ENCODE peak calls at places on chromosome 17, in four cellular contexts. Q is suprapubic skin, G is stomach, P is A549. B is an unnamed sample.

GRCh38 chr17:56902350-56902749 is 11.5 kb downstream of the TRIM25 start:
- DNase-seq in Q (no peak), G (no peak), P (peak; percentile 69), B (no peak)

GRCh38 chr17:2060681-2061440 is 6.0 kb downstream of the HIC1 start:
- DNase-seq in Q (peak; percentile 70), G (no peak), P (no peak), B (peak; percentile 68)

GRCh38 chr17:31437720-31438400 is 46.4 kb downstream of the RAB11FIP4 start:
- DNase-seq in Q (no peak), G (no peak), P (no peak), B (no peak)

GRCh38 chr17:67503184-67503583 is 126.1 kb downstream of the PITPNC1 start:
- DNase-seq in Q (no peak), G (no peak), P (peak; percentile 44), B (no peak)

GRCh38 chr17:43020789-43021738 is 1.1 kb downstream of the VAT1 start:
- DNase-seq in Q (peak; percentile 92), G (peak; percentile 34), P (peak; percentile 70), B (peak; percentile 81)

GRCh38 chr17:43820759-43821158 is 12.2 kb downstream of the MPP3 start:
- DNase-seq in Q (no peak), G (no peak), P (no peak), B (no peak)

GRCh38 chr17:791807-792206 is 9.7 kb downstream of the MRM3 start:
- DNase-seq in Q (no peak), G (no peak), P (no peak), B (no peak)

GRCh38 chr17:62941358-62941991 is 24.6 kb upstream of the TANC2 start:
- DNase-seq in Q (no peak), G (no peak), P (no peak), B (no peak)

GRCh38 chr17:58156839-58157803 is 8.9 kb downstream of the OR4D1 start:
- DNase-seq in Q (no peak), G (no peak), P (peak; percentile 50), B (no peak)

GRCh38 chr17:21160401-21160800 is 33.6 kb downstream of the DHRS7B start:
- DNase-seq in Q (no peak), G (no peak), P (no peak), B (no peak)

GRCh38 chr17:64349949-64350348 is 40.7 kb downstream of the PECAM1 start:
- DNase-seq in Q (no peak), G (no peak), P (no peak), B (peak; percentile 6)

GRCh38 chr17:52025231-52025630 is 133.3 kb downstream of the CA10 start:
- DNase-seq in Q (no peak), G (no peak), P (no peak), B (no peak)

GRCh38 chr17:66317629-66318028 is 15.2 kb downstream of the PRKCA start:
- DNase-seq in Q (no peak), G (no peak), P (no peak), B (no peak)

GRCh38 chr17:27456681-27457404 is 595 bp downstream of the KSR1 start:
- DNase-seq in Q (no peak), G (no peak), P (no peak), B (peak; percentile 54)

GRCh38 chr17:8494506-8495111 is 58.9 kb downstream of the NDEL1 start:
- DNase-seq in Q (no peak), G (no peak), P (no peak), B (no peak)

GRCh38 chr17:64706224-64707076 is 44.3 kb upstream of the SMURF2 start:
- DNase-seq in Q (no peak), G (no peak), P (peak; percentile 85), B (no peak)

GRCh38 chr17:6574689-6575595 is 18.6 kb upstream of the PITPNM3 start:
- DNase-seq in Q (no peak), G (peak; percentile 33), P (no peak), B (no peak)

GRCh38 chr17:64974750-64975317 is 55.6 kb upstream of the LRRC37A3 start:
- DNase-seq in Q (peak; percentile 73), G (no peak), P (no peak), B (no peak)

GRCh38 chr17:35491417-35491816 is 42.9 kb upstream of the SLFN13 start:
- DNase-seq in Q (no peak), G (no peak), P (no peak), B (no peak)

GRCh38 chr17:39527220-39527813 is 66.0 kb downstream of the CDK12 start:
- DNase-seq in Q (no peak), G (no peak), P (peak; percentile 37), B (no peak)
- TF ChIP-seq CTCF in Q (no peak), G (peak; percentile 43), P (peak; percentile 60), B (no peak)

GRCh38 chr17:48995332-48995870 is 1.8 kb upstream of the IGF2BP1 start:
- DNase-seq in Q (no peak), G (no peak), P (peak; percentile 83), B (no peak)

GRCh38 chr17:48997103-48997826 is at the start of gene IGF2BP1:
- DNase-seq in Q (no peak), G (no peak), P (peak; percentile 95), B (no peak)

GRCh38 chr17:48996696-48997102 is 486 bp upstream of the IGF2BP1 start:
- DNase-seq in Q (no peak), G (no peak), P (no peak), B (no peak)

GRCh38 chr17:48994548-48995331 is 2.4 kb upstream of the IGF2BP1 start:
- DNase-seq in Q (no peak), G (no peak), P (peak; percentile 58), B (no peak)

GRCh38 chr17:48995871-48996695 is 1.1 kb upstream of the IGF2BP1 start:
- DNase-seq in Q (no peak), G (no peak), P (peak; percentile 98), B (no peak)
- TF ChIP-seq EP300 in Q (no peak), G (no peak), P (no peak), B (no peak)

GRCh38 chr17:61415374-61416210 is 15.9 kb downstream of the TBX2 start:
- DNase-seq in Q (peak; percentile 59), G (peak; percentile 20), P (no peak), B (no peak)
- TF ChIP-seq POLR2A in Q (no peak), G (no peak), P (no peak), B (no peak)

GRCh38 chr17:40111221-40112128 is 10.3 kb upstream of the MSL1 start:
- DNase-seq in Q (peak; percentile 93), G (peak; percentile 86), P (peak; percentile 91), B (peak; percentile 97)

GRCh38 chr17:40113961-40114272 is 7.9 kb upstream of the MSL1 start:
- DNase-seq in Q (no peak), G (no peak), P (no peak), B (no peak)

GRCh38 chr17:40112191-40112590 is 9.6 kb upstream of the MSL1 start:
- DNase-seq in Q (no peak), G (no peak), P (no peak), B (peak; percentile 32)

GRCh38 chr17:40113110-40113960 is 8.4 kb upstream of the MSL1 start:
- DNase-seq in Q (peak; percentile 96), G (peak; percentile 95), P (peak; percentile 97), B (peak; percentile 92)

DNA sequence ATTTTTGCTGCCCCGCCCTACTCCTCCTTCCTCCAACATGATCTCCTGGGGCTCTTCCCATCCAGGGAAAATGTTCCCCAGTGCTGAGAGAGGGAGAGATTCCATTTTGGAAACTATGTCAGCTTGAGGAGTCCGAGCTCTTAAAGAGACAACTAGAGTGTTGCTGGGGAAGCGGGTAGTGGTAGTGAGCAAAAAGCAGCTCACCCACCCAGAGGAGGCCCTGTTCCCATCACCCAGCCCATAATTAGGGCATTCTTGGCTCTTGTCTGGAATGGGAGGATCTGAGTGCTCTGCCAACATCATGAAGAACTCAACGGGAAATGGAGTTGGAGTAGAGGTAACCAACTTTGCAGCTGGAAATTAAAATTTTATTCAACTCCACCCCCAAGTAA is 9.1 kb upstream of the MSL1 start:
- DNase-seq in Q (no peak), G (no peak), P (no peak), B (peak; percentile 27)
- TF ChIP-seq CTCF in Q (no peak), G (no peak), P (no peak), B (no peak)

DNA sequence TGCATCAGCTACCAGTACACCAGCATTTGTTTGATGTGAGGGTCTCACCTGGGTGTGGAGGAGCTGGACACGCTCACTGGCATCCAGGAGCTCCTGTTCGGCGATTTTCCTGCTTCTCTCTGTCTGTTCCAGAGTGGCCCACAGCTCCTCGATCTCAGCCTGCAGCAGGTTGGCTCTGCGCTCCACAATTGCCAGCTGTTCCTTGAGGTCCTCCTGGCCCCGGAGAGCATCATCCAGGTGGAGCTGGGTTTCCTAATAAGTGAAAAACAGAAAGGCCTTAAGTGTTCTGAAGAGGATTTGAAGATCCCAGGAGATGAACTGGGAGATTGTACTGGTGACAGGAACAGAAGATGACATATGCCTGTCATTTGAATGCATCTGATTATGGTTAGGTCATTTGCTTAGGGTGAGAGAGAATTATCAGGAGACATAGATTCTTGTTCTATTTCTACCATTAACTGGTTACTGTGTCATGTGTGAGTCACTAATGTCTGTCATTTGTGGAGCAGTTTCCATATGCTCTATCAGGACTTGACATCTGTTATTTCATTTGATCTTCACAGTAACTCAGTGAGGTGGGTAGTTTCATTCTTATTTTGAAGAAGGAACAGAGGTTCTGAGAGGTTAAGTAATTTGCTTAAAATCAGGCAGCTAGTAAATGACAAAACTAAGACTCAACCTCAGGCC is 21.5 kb upstream of the MYH13 start:
- DNase-seq in Q (no peak), G (no peak), P (no peak), B (no peak)
- TF ChIP-seq EP300 in Q (no peak), G (no peak), P (no peak), B (no peak)

GRCh38 chr17:50055055-50055425 is 870 bp upstream of the ITGA3 start:
- DNase-seq in Q (no peak), G (peak; percentile 87), P (peak; percentile 84), B (no peak)
- TF ChIP-seq POLR2A in Q (no peak), G (peak; percentile 73), P (no peak), B (no peak)

DNA sequence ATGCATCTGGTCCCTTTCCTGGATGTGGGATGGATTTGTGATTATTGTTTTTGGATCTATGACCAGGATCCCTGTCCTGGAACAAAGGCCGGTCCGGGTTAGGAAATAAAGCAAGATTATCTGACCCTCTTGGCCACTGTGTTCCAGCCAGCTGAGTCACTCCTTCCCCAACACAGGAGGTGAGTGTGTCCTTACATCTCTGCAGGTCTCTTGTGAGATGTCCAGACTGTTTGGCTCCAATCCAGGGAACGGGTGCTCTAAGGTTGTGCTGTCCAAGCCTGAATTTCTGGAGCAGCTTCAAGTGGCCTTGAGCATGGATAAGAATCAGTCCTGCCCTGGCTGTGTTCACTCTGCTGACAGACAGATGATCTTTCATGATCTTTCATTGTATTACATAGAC is 136.5 kb upstream of the CCL2 start:
- DNase-seq in Q (no peak), G (no peak), P (no peak), B (no peak)
- TF ChIP-seq CTCF in Q (no peak), G (no peak), P (no peak), B (no peak)

GRCh38 chr17:76912585-76912984 is 44.4 kb downstream of the MGAT5B start:
- DNase-seq in Q (no peak), G (no peak), P (no peak), B (no peak)
- TF ChIP-seq EP300 in Q (no peak), G (no peak), P (no peak), B (no peak)